ENCODE peak calls at places on chromosomes 12 and 14, in six cellular contexts. O, P, X, C, J and B are unnamed samples.

GRCh38 chr14:32414808-32415255 is 85.7 kb downstream of the AKAP6 start:
- DNase-seq in O (no peak), P (no peak), X (no peak), C (no peak), J (no peak), B (no peak)

GRCh38 chr12:106249411-106250135 is 1.8 kb upstream of the CKAP4 start:
- DNase-seq in O (no peak), P (no peak), X (no peak), C (no peak), J (no peak), B (peak)

GRCh38 chr14:26190644-26191043 is 407.2 kb downstream of the NOVA1 start:
- DNase-seq in O (no peak), P (no peak), X (no peak), C (no peak), J (no peak), B (no peak)

GRCh38 chr12:116366824-116367223 is 89.3 kb upstream of the MED13L start:
- DNase-seq in O (no peak), P (no peak), X (no peak), C (no peak), J (no peak), B (no peak)

GRCh38 chr12:91687052-91688017 is 458.3 kb downstream of the BTG1 start:
- DNase-seq in O (no peak), P (no peak), X (no peak), C (no peak), J (no peak), B (peak)

GRCh38 chr12:108912361-108912760 is 32.5 kb downstream of the DAO start:
- DNase-seq in O (no peak), P (no peak), X (no peak), C (no peak), J (no peak), B (no peak)

GRCh38 chr14:35046751-35047536 is 872 bp downstream of the FAM177A1 start:
- DNase-seq in O (peak), P (peak), X (no peak), C (no peak), J (no peak), B (peak)

GRCh38 chr14:66284346-66284745 is 201.8 kb upstream of the CCDC196 start:
- DNase-seq in O (peak), P (no peak), X (no peak), C (peak), J (no peak), B (peak)

GRCh38 chr14:73467377-73467776 is 9.0 kb upstream of the NUMB start:
- DNase-seq in O (no peak), P (no peak), X (no peak), C (peak), J (no peak), B (no peak)

GRCh38 chr14:59126714-59127436 is 61.6 kb upstream of the DAAM1 start:
- DNase-seq in O (peak), P (peak), X (peak), C (peak), J (no peak), B (peak)

GRCh38 chr12:46660719-46661118 is 165.1 kb downstream of the SLC38A4 start:
- DNase-seq in O (no peak), P (no peak), X (no peak), C (no peak), J (no peak), B (no peak)

GRCh38 chr12:52121848-52122838 is 42.6 kb downstream of the SMIM41 start:
- DNase-seq in O (peak), P (no peak), X (peak), C (peak), J (peak), B (peak)

GRCh38 chr12:95615735-95616134 is 64.5 kb upstream of the USP44 start:
- DNase-seq in O (no peak), P (no peak), X (no peak), C (no peak), J (no peak), B (no peak)

GRCh38 chr14:98633380-98633779 is 638.6 kb downstream of the BCL11B start:
- DNase-seq in O (no peak), P (peak), X (no peak), C (no peak), J (no peak), B (peak)

GRCh38 chr14:101812071-101812470 is 50.6 kb downstream of the PPP2R5C start:
- DNase-seq in O (no peak), P (no peak), X (no peak), C (no peak), J (no peak), B (no peak)

GRCh38 chr12:119989619-119990381 is 764 bp downstream of the BICDL1 start:
- DNase-seq in O (no peak), P (peak), X (peak), C (peak), J (peak), B (peak)

GRCh38 chr14:98949506-98950135 is 322.4 kb downstream of the BCL11B start:
- DNase-seq in O (no peak), P (no peak), X (no peak), C (no peak), J (no peak), B (no peak)

GRCh38 chr12:45234134-45234865 is 18.4 kb downstream of the ANO6 start:
- DNase-seq in O (peak), P (no peak), X (no peak), C (peak), J (no peak), B (peak)

GRCh38 chr12:57181072-57181471 is 33.7 kb upstream of the LRP1-AS start:
- DNase-seq in O (no peak), P (no peak), X (no peak), C (no peak), J (no peak), B (no peak)

GRCh38 chr12:9626291-9626690 is 18.6 kb upstream of the KLRB1 start:
- DNase-seq in O (peak), P (no peak), X (no peak), C (no peak), J (no peak), B (no peak)

GRCh38 chr14:94051779-94052178 is 25.6 kb downstream of the OTUB2 start:
- DNase-seq in O (no peak), P (no peak), X (no peak), C (no peak), J (no peak), B (no peak)

GRCh38 chr12:49792181-49792970 is 35.8 kb downstream of the NCKAP5L start:
- DNase-seq in O (no peak), P (no peak), X (no peak), C (no peak), J (no peak), B (no peak)

GRCh38 chr12:91139981-91140659 is 28.8 kb upstream of the LUM start:
- DNase-seq in O (no peak), P (no peak), X (no peak), C (no peak), J (no peak), B (no peak)

GRCh38 chr12:79973774-79974173 is 38.9 kb upstream of the PPP1R12A start:
- DNase-seq in O (no peak), P (no peak), X (no peak), C (no peak), J (no peak), B (no peak)

GRCh38 chr12:31323466-31324115 is 2.4 kb downstream of the SINHCAF start:
- DNase-seq in O (peak), P (peak), X (no peak), C (no peak), J (peak), B (peak)

GRCh38 chr14:29743566-29743965 is 184.1 kb downstream of the PRKD1 start:
- DNase-seq in O (no peak), P (no peak), X (no peak), C (no peak), J (no peak), B (no peak)